ENCODE peak calls at places on chromosomes 12 and 14, in ten cellular contexts. K, C, S, L, N, E, F, U, A and D are unnamed samples.

GRCh38 chr12:122141911-122142725 is 31.9 kb downstream of the IL31 start:
- DNase-seq in C (no peak), S (no peak), F (no peak), N (no peak), E (no peak), A (no peak), U (no peak), K (no peak), L (no peak), D (no peak)

GRCh38 chr12:42507589-42507988 is 82.0 kb downstream of the PRICKLE1 start:
- DNase-seq in U (no peak), K (no peak), A (no peak), S (no peak), L (no peak), E (no peak), F (no peak), N (no peak), C (no peak), D (no peak)

GRCh38 chr12:30026621-30027234 is 243.0 kb upstream of the TMTC1 start:
- DNase-seq in N (no peak), L (no peak), E (no peak), C (no peak), A (peak; percentile 95), U (peak; percentile 64), F (no peak), S (no peak), K (no peak), D (no peak)

GRCh38 chr12:109549613-109550309 is 23.5 kb downstream of the MMAB start:
- DNase-seq in K (no peak), F (no peak), N (no peak), A (no peak), L (no peak), E (no peak), U (no peak), S (no peak), C (no peak), D (no peak)

GRCh38 chr12:3491938-3492867 is 1.2 kb downstream of the PRMT8 start:
- DNase-seq in E (peak; percentile 10), L (no peak), A (peak; percentile 48), N (peak; percentile 86), S (no peak), U (peak; percentile 93), K (peak; percentile 88), F (peak; percentile 40), C (peak; percentile 67), D (peak; percentile 33)

GRCh38 chr14:52080171-52080800 is 11.4 kb upstream of the NID2 start:
- DNase-seq in F (no peak), N (no peak), K (no peak), C (no peak), E (no peak), S (no peak), A (no peak), U (no peak), L (no peak), D (no peak)

GRCh38 chr12:104974626-104975290 is 11.4 kb upstream of the NOPCHAP1 start:
- DNase-seq in N (no peak), U (no peak), K (no peak), E (no peak), L (no peak), A (no peak), C (no peak), F (no peak), S (no peak), D (no peak)

GRCh38 chr14:68814376-68815287 is 21.8 kb upstream of the ZFP36L1 start:
- DNase-seq in E (peak; percentile 50), F (no peak), U (peak; percentile 70), N (no peak), A (peak; percentile 70), C (peak; percentile 57), S (peak; percentile 37), K (peak; percentile 78), L (peak; percentile 51), D (no peak)

GRCh38 chr14:42911642-42912041 is 1305.0 kb downstream of the LRFN5 start:
- DNase-seq in S (no peak), A (no peak), E (no peak), L (no peak), K (no peak), U (no peak), N (no peak), C (no peak), F (no peak), D (no peak)

GRCh38 chr12:49088190-49088931 is 6.2 kb downstream of the DHH start:
- DNase-seq in E (peak; percentile 56), L (peak; percentile 80), C (peak; percentile 90), A (peak; percentile 91), U (peak; percentile 89), F (peak; percentile 60), N (peak; percentile 89), S (peak; percentile 55), K (peak; percentile 90), D (peak; percentile 84)

DNA sequence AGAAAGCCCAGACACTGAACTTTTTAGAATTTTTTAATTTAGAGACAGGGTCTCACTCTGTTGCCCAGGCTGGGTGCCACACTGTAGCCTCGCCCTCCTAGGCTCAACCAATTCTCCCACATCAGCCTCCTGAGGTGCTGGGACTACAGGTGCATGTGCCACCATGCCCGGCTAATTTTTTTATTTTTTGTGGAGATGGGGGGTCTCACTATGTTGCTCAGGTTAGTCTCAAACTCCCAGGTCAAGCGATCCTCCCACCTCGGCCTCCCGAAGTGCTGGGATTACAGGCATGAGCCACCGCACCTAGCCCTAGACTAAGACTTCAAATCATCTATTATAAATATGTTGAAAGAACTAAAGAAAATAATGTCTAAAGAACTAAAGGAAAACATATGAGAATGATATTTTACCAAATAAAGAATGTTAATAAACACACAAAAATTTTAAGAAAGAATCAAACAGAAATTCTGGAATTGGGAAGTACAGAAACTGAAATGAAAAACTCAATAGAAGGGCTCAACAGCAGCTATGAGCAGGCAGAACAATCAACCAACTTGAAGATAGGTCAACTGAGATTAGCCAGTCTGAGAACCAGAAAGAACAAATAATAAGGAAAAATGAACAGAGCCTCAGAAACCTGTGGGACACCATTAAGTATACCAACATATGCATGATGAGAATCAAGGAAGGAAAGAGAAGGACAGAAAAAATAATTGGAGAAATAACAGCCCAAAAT is 26.2 kb upstream of the AP4S1 start:
- DNase-seq in U (no peak), K (no peak), L (no peak), C (no peak), S (no peak), E (no peak), F (no peak), A (no peak), N (no peak), D (no peak)
- H3K9me3 ChIP-seq in U (no peaks in the 10 kb centered on the region), K (no peaks in the 10 kb centered on the region), L (no peaks in the 10 kb centered on the region), C (no peaks in the 10 kb centered on the region), S (no peaks in the 10 kb centered on the region), E (peaks cover 7% of the 10 kb centered on the region), F (peaks cover 23% of the 10 kb centered on the region), A (no peaks in the 10 kb centered on the region), N (peaks cover 3% of the 10 kb centered on the region), D (peaks cover 3% of the 10 kb centered on the region)

GRCh38 chr12:50918584-50919316 is 33.6 kb upstream of the HIGD1C start:
- DNase-seq in L (no peak), S (no peak), C (no peak), F (no peak), E (no peak), A (no peak), U (no peak), N (no peak), K (peak; percentile 3), D (no peak)
- H3K9me3 ChIP-seq in L (no peaks in the 10 kb centered on the region), S (peaks cover 3% of the 10 kb centered on the region), C (no peaks in the 10 kb centered on the region), F (peaks cover 38% of the 10 kb centered on the region), E (peaks cover 16% of the 10 kb centered on the region), A (no peaks in the 10 kb centered on the region), U (no peaks in the 10 kb centered on the region), N (peaks cover 2% of the 10 kb centered on the region), K (peaks cover 17% of the 10 kb centered on the region), D (peaks cover 14% of the 10 kb centered on the region)

GRCh38 chr14:99198746-99199145 is 73.3 kb downstream of the BCL11B start:
- DNase-seq in A (no peak), U (no peak), C (no peak), L (no peak), N (no peak), F (no peak), K (no peak), S (no peak), E (no peak), D (no peak)
- H3K9me3 ChIP-seq in A (no peaks in the 10 kb centered on the region), U (no peaks in the 10 kb centered on the region), C (no peaks in the 10 kb centered on the region), L (no peaks in the 10 kb centered on the region), N (no peaks in the 10 kb centered on the region), F (no peaks in the 10 kb centered on the region), K (no peaks in the 10 kb centered on the region), S (no peaks in the 10 kb centered on the region), E (no peaks in the 10 kb centered on the region), D (no peaks in the 10 kb centered on the region)

GRCh38 chr12:108360487-108360886 is 21.4 kb upstream of the CMKLR1 start:
- DNase-seq in F (no peak), K (no peak), U (no peak), S (no peak), L (no peak), C (no peak), N (no peak), E (no peak), A (peak; percentile 47), D (no peak)

GRCh38 chr12:108357834-108358579 is 18.9 kb upstream of the CMKLR1 start:
- DNase-seq in E (no peak), S (no peak), U (no peak), A (no peak), N (no peak), L (no peak), C (no peak), F (no peak), K (no peak), D (no peak)

GRCh38 chr12:108356902-108357806 is 18.0 kb upstream of the CMKLR1 start:
- DNase-seq in S (no peak), A (no peak), N (no peak), C (no peak), F (no peak), U (no peak), L (no peak), K (no peak), E (no peak), D (no peak)

GRCh38 chr12:108358580-108358965 is 19.5 kb upstream of the CMKLR1 start:
- DNase-seq in S (no peak), N (no peak), U (no peak), L (no peak), C (no peak), K (no peak), A (no peak), E (no peak), F (no peak), D (no peak)

GRCh38 chr12:108360057-108360456 is 20.9 kb upstream of the CMKLR1 start:
- DNase-seq in L (no peak), U (no peak), A (no peak), E (no peak), K (no peak), S (no peak), F (no peak), N (no peak), C (no peak), D (no peak)
- H3K9me3 ChIP-seq in L (no peaks in the 10 kb centered on the region), U (no peaks in the 10 kb centered on the region), A (no peaks in the 10 kb centered on the region), E (no peaks in the 10 kb centered on the region), K (no peaks in the 10 kb centered on the region), S (no peaks in the 10 kb centered on the region), F (no peaks in the 10 kb centered on the region), N (no peaks in the 10 kb centered on the region), C (no peaks in the 10 kb centered on the region), D (no peaks in the 10 kb centered on the region)

GRCh38 chr12:66735275-66735674 is 56.4 kb upstream of the GRIP1 start:
- DNase-seq in C (no peak), N (no peak), L (no peak), U (no peak), E (no peak), S (no peak), A (no peak), K (no peak), F (no peak), D (no peak)
- H3K9me3 ChIP-seq in C (no peaks in the 10 kb centered on the region), N (peaks cover 1% of the 10 kb centered on the region), L (no peaks in the 10 kb centered on the region), U (no peaks in the 10 kb centered on the region), E (no peaks in the 10 kb centered on the region), S (no peaks in the 10 kb centered on the region), A (no peaks in the 10 kb centered on the region), K (no peaks in the 10 kb centered on the region), F (no peaks in the 10 kb centered on the region), D (no peaks in the 10 kb centered on the region)